ENCODE peak calls at places on chromosome 9, in seven cellular contexts. A, D, K, E, I, W and P are unnamed samples.

GRCh38 chr9:87535817-87536539 is 38.3 kb downstream of the DAPK1 start:
- DNase-seq in A (peak), D (no peak), K (no peak), E (peak), I (no peak), W (no peak), P (no peak)

GRCh38 chr9:98215821-98216220 is 23.4 kb upstream of the CORO2A start:
- DNase-seq in A (peak), D (no peak), K (no peak), E (no peak), I (no peak), W (no peak), P (no peak)

GRCh38 chr9:1051286-1052118 is 1.3 kb downstream of the DMRT2 start:
- DNase-seq in A (no peak), D (peak), K (no peak), E (no peak), I (peak), W (no peak), P (peak)

GRCh38 chr9:122526602-122527001 is 491 bp downstream of the OR1N1 start:
- DNase-seq in A (no peak), D (no peak), K (no peak), E (no peak), I (no peak), W (no peak), P (no peak)

GRCh38 chr9:105690742-105691141 is 3.6 kb upstream of the TMEM38B start:
- DNase-seq in A (peak), D (no peak), K (peak), E (no peak), I (no peak), W (no peak), P (no peak)

GRCh38 chr9:113584728-113585442 is 121.4 kb downstream of the RGS3 start:
- DNase-seq in A (no peak), D (no peak), K (no peak), E (no peak), I (no peak), W (no peak), P (no peak)

GRCh38 chr9:113464672-113465271 is 1.2 kb downstream of the RGS3 start:
- DNase-seq in A (no peak), D (no peak), K (no peak), E (no peak), I (no peak), W (no peak), P (no peak)

GRCh38 chr9:27109621-27110020 is 596 bp downstream of the TEK start:
- DNase-seq in A (no peak), D (no peak), K (no peak), E (no peak), I (no peak), W (no peak), P (no peak)

GRCh38 chr9:37200572-37201005 is 80.2 kb downstream of the ZCCHC7 start:
- DNase-seq in A (peak), D (no peak), K (peak), E (peak), I (no peak), W (no peak), P (no peak)

GRCh38 chr9:70036641-70037040 is 7.0 kb upstream of the MAMDC2 start:
- DNase-seq in A (no peak), D (no peak), K (no peak), E (no peak), I (no peak), W (no peak), P (no peak)

GRCh38 chr9:131676431-131676972 is 63.4 kb downstream of the RAPGEF1 start:
- DNase-seq in A (no peak), D (no peak), K (no peak), E (no peak), I (no peak), W (peak), P (no peak)

GRCh38 chr9:17837931-17838330 is 259.1 kb downstream of the SH3GL2 start:
- DNase-seq in A (no peak), D (no peak), K (no peak), E (no peak), I (no peak), W (no peak), P (no peak)

GRCh38 chr9:18665947-18666346 is 192.0 kb downstream of the ADAMTSL1 start:
- DNase-seq in A (peak), D (no peak), K (no peak), E (no peak), I (no peak), W (no peak), P (no peak)

GRCh38 chr9:87675466-87675865 is 50.5 kb upstream of the CTSL start:
- DNase-seq in A (no peak), D (no peak), K (no peak), E (no peak), I (no peak), W (no peak), P (no peak)

GRCh38 chr9:77215874-77216273 is 38.5 kb downstream of the VPS13A start:
- DNase-seq in A (peak), D (no peak), K (peak), E (peak), I (no peak), W (no peak), P (no peak)

GRCh38 chr9:77021289-77021927 is 2.0 kb downstream of the FOXB2 start:
- DNase-seq in A (no peak), D (no peak), K (no peak), E (no peak), I (no peak), W (no peak), P (no peak)

GRCh38 chr9:69579749-69580581 is 92.2 kb downstream of the APBA1 start:
- DNase-seq in A (no peak), D (no peak), K (no peak), E (no peak), I (no peak), W (no peak), P (no peak)

GRCh38 chr9:20355022-20355421 is 267.3 kb downstream of the MLLT3 start:
- DNase-seq in A (peak), D (no peak), K (peak), E (no peak), I (no peak), W (no peak), P (no peak)

GRCh38 chr9:137174722-137175293 is 3.0 kb upstream of the TMEM210 start:
- DNase-seq in A (no peak), D (no peak), K (no peak), E (no peak), I (no peak), W (no peak), P (no peak)

GRCh38 chr9:13424872-13425271 is 145.4 kb upstream of the MPDZ start:
- DNase-seq in A (no peak), D (no peak), K (no peak), E (no peak), I (no peak), W (no peak), P (no peak)

GRCh38 chr9:13424204-13424603 is 144.7 kb upstream of the MPDZ start:
- DNase-seq in A (no peak), D (no peak), K (no peak), E (peak), I (no peak), W (no peak), P (no peak)

GRCh38 chr9:13430717-13431116 is 151.2 kb upstream of the MPDZ start:
- DNase-seq in A (no peak), D (no peak), K (no peak), E (no peak), I (no peak), W (no peak), P (no peak)

GRCh38 chr9:13429271-13429670 is 149.8 kb upstream of the MPDZ start:
- DNase-seq in A (no peak), D (no peak), K (no peak), E (no peak), I (no peak), W (no peak), P (no peak)

GRCh38 chr9:13427587-13427986 is 148.1 kb upstream of the MPDZ start:
- DNase-seq in A (peak), D (no peak), K (peak), E (peak), I (no peak), W (no peak), P (peak)
- TF ChIP-seq CTCF in A (peak), D (peak), K (peak), E (peak), I (peak), W (peak), P (peak)

GRCh38 chr9:124015661-124016131 is 4.1 kb downstream of the LHX2 start:
- DNase-seq in A (no peak), D (no peak), K (no peak), E (no peak), I (no peak), W (no peak), P (no peak)

GRCh38 chr9:124015091-124015660 is 3.6 kb downstream of the LHX2 start:
- DNase-seq in A (no peak), D (no peak), K (no peak), E (no peak), I (no peak), W (no peak), P (no peak)

GRCh38 chr9:124017064-124017928 is 5.7 kb downstream of the LHX2 start:
- DNase-seq in A (no peak), D (no peak), K (no peak), E (no peak), I (no peak), W (no peak), P (no peak)

GRCh38 chr9:124017929-124018730 is 6.6 kb downstream of the LHX2 start:
- DNase-seq in A (no peak), D (no peak), K (no peak), E (no peak), I (no peak), W (no peak), P (no peak)

DNA sequence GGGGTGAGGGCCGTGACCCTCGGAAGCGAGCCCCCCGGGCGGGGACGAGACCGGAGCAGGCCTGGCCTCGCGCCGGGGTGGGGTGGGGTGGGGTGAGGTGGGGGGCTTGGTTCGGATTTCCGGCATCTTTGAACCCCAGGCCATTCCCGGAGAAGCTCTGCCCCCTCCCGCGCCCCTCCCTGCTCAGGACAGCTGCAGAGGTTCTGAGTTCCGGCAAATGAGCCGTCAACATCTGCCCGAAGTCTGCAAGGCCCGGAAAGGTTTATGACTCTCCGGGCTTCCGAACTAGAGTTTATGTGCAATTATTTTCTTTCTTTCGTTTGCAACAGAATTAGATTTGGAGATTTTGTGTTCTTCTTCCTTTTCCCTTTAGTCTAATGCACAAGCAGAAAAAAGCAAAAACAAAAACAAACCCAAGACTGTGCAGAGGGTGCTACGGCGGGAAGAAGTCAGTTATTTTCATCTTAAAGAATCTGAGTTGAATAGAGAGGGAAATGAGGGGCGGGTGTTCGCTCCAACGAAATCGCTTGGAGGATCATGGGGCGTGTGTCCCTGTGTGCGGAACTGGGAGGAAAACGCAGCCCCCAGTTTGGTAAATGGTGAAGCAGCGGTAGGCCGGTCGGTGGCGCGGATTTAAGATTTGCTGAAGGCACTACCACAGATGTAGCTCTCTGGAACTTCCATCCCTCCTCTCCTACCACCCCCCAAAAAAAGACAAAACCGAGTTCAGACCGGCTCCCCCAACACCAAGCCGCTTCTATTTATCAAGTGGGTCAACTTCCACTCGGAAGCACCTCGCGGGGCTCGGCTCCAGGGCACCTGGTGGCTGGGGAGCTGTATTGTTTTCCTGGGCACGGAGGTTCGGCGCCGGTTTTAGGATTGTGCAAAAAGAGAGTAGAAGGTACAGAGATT is 4.8 kb downstream of the LHX2 start:
- DNase-seq in A (no peak), D (no peak), K (no peak), E (no peak), I (no peak), W (no peak), P (no peak)
- TF ChIP-seq CTCF in A (no peak), D (peak), K (no peak), E (no peak), I (no peak), W (no peak), P (no peak)

DNA sequence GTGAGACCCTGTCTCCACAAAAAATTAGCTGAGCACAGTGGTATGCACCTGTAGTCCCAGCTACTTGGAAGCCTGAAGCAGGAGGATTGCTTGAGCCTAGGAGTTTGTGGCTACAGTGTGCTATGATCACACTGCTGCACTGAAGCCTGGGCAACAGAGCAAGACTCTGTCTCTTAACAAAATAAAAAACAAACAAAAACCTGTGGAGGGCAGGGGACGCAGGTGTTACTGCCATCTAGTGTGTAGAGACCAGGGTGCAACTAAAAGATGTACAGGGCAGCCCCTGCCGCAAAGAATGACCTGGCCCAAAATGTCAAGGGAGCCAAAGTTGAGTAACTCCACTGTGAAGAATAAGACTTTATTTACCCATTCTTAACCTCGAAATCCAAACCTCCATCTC is 27.1 kb downstream of the ASPN start:
- DNase-seq in A (no peak), D (no peak), K (no peak), E (peak), I (no peak), W (no peak), P (no peak)
- TF ChIP-seq CTCF in A (peak), D (peak), K (no peak), E (peak), I (no peak), W (no peak), P (no peak)

DNA sequence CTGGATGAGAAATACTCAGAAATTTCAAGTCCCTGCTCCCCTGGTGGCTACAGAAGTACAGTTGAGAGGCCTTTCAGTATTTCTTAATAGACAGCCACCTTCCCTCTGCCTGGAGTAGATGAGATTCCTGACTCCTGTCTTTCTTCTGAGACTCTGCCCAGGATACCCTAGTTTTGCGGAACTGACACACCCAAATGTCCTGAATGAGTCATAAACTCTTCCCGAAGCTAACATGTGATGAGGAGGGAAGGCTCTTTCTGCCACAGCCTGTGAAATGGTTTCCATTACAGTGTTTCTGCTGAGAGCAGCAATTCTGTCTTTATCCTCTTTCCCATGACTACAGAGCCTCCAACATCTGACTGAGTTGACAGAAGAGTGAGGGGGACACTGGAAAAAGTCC is 52.7 kb upstream of the TNC start:
- DNase-seq in A (peak), D (no peak), K (peak), E (no peak), I (no peak), W (no peak), P (no peak)
- TF ChIP-seq CTCF in A (no peak), D (no peak), K (no peak), E (no peak), I (no peak), W (no peak), P (no peak)

GRCh38 chr9:99826579-99826978 is 4.9 kb downstream of the NR4A3 start:
- DNase-seq in A (no peak), D (no peak), K (no peak), E (no peak), I (no peak), W (no peak), P (no peak)

GRCh38 chr9:99822596-99823391 is 1.1 kb downstream of the NR4A3 start:
- DNase-seq in A (peak), D (no peak), K (peak), E (peak), I (peak), W (peak), P (peak)

GRCh38 chr9:99825158-99826046 is 3.7 kb downstream of the NR4A3 start:
- DNase-seq in A (no peak), D (no peak), K (no peak), E (no peak), I (no peak), W (no peak), P (no peak)

GRCh38 chr9:99823392-99824377 is 2.0 kb downstream of the NR4A3 start:
- DNase-seq in A (peak), D (no peak), K (peak), E (peak), I (peak), W (peak), P (peak)

DNA sequence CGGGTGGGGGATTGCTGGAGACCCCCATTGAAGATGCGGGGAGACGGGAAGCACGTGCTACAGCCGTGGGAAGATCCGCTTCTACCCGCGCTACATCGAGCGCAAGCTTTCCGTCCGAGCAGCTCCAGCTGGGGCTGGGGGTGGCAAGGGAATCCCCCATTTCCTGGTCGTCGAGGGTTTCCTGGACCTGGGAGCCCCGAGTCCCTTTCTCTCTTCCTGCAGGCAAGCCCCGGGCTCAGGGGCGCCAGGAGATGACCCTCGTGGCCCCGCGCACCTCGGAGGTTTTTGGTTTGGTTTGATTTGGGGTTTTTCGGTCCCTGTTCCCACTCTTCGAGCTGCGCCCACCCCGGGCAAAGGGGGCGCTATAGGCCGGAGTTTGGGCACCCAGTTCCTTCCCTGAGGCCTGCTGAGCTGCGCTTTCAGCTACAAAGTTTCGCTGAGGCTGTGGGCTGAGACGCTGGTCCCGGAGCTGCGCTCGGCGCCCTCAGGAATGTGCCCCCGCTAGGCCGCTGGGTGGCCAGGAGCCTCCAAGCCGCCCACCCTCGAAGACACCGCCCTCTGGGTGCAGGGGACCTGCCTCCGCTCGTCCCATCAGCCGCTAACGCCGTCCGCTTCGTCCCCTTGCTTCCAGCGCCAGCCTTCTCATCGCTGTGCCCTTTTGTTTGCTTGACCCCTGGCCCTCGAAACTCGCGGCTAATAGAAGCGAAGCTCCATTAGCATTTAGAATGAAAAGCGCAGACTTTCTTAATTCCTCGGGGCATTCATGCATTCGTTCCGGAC is 2.9 kb downstream of the NR4A3 start:
- DNase-seq in A (no peak), D (peak), K (no peak), E (peak), I (no peak), W (peak), P (peak)
- TF ChIP-seq CTCF in A (peak), D (peak), K (peak), E (peak), I (peak), W (peak), P (no peak)

GRCh38 chr9:117444466-117444865 is 29.6 kb upstream of the ASTN2 start:
- DNase-seq in A (no peak), D (no peak), K (no peak), E (no peak), I (no peak), W (no peak), P (no peak)

GRCh38 chr9:117451336-117451735 is 36.5 kb upstream of the ASTN2 start:
- DNase-seq in A (no peak), D (no peak), K (no peak), E (no peak), I (no peak), W (no peak), P (no peak)

DNA sequence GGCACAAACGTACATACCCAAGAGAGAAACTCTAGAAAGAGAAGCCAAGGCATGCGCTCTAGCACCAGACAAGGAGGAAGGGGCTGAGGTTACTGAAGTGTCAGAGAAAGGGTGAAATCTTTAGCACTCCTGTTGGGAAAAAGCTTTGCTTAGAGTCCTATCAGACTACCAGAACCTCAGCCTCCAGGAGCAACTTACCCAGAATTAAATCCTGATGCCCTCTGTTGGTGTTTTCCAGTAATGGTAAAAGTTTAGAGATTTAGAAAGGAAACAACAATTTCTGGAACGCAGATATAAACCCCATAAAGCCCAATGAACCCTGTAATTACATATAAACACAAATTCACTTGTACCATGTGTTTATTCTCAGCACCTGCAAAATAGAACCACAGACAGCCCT is 33.2 kb upstream of the ASTN2 start:
- DNase-seq in A (no peak), D (no peak), K (no peak), E (no peak), I (no peak), W (no peak), P (no peak)
- TF ChIP-seq CTCF in A (no peak), D (peak), K (peak), E (no peak), I (no peak), W (no peak), P (no peak)